ENCODE peak calls at places on chromosomes 16 and 17, in four cellular contexts. O is Right ventricle myocardium superior, D is amygdala, H is NCI-H526 treated with DMSO at 0.1 percent for 48 hours. B is an unnamed sample.

GRCh38 chr16:54169112-54169511 is 117.5 kb downstream of the IRX3 start:
- DNase-seq in O (no peak), D (no peak), H (no peak), B (no peak)

GRCh38 chr16:72072514-72073342 is 9.7 kb downstream of the HPR start:
- DNase-seq in O (no peak), D (no peak), H (no peak), B (no peak)

GRCh38 chr17:59370580-59371299 is 39.3 kb downstream of the YPEL2 start:
- DNase-seq in O (no peak), D (no peak), H (no peak), B (no peak)

GRCh38 chr17:37774508-37774907 is 29.6 kb upstream of the HNF1B start:
- DNase-seq in O (no peak), D (no peak), H (no peak), B (no peak)

GRCh38 chr16:28012031-28012445 is 51.5 kb downstream of the GSG1L start:
- DNase-seq in O (no peak), D (no peak), H (no peak), B (no peak)

GRCh38 chr17:80800775-80801391 is 190.8 kb upstream of the CHMP6 start:
- DNase-seq in O (no peak), D (no peak), H (peak; percentile 7), B (no peak)

GRCh38 chr17:65742433-65743312 is 181.2 kb upstream of the AXIN2 start:
- DNase-seq in O (no peak), D (no peak), H (no peak), B (no peak)

GRCh38 chr17:9768381-9768934 is 22.9 kb downstream of the DHRS7C start:
- DNase-seq in O (no peak), D (no peak), H (peak; percentile 21), B (no peak)

GRCh38 chr16:3945751-3946603 is 65.5 kb upstream of the CREBBP start:
- DNase-seq in O (peak; percentile 56), D (no peak), H (no peak), B (peak; percentile 8)

GRCh38 chr17:2551493-2551892 is 39.8 kb upstream of the METTL16 start:
- DNase-seq in O (no peak), D (no peak), H (no peak), B (no peak)

GRCh38 chr17:61662771-61663170 is 71.8 kb upstream of the NACA2 start:
- DNase-seq in O (no peak), D (no peak), H (no peak), B (no peak)

B was measured in NCI-H446 treated with DMSO at 0.1 percent for 48 hours.